ENCODE peak calls at places on chromosomes 16 and 17, in nine cellular contexts. J is transverse colon, W is GM23338, N is endothelial cell of umbilical vein, E is sigmoid colon, F is stomach, R is K562, S is HL-60, L is upper lobe of left lung. H is an unnamed sample.

GRCh38 chr16:74730049-74730683 is 29.5 kb upstream of the MLKL start:
- DNase-seq in J (peak; percentile 73), W (no peak), N (no peak), E (no peak), F (peak; percentile 87), R (no peak), S (no peak), L (no peak), H (peak; percentile 77)

GRCh38 chr16:369866-370436 is 387 bp downstream of the MRPL28 start:
- DNase-seq in J (no peak), W (peak; percentile 71), N (no peak), E (peak; percentile 68), F (peak; percentile 44), R (peak; percentile 52), S (no peak), L (no peak), H (no peak)

GRCh38 chr16:11278681-11279628 is 2.2 kb downstream of the PRM1 start:
- DNase-seq in J (no peak), W (no peak), N (no peak), E (no peak), F (no peak), R (no peak), S (no peak), L (no peak), H (no peak)

GRCh38 chr17:61139219-61139618 is 260.4 kb upstream of the TBX2 start:
- DNase-seq in J (peak; percentile 45), W (no peak), N (no peak), E (no peak), F (peak; percentile 43), R (no peak), S (peak; percentile 88), L (no peak), H (no peak)

GRCh38 chr16:31141489-31142108 is 6.1 kb upstream of the PRSS8 start:
- DNase-seq in J (no peak), W (no peak), N (no peak), E (peak; percentile 77), F (no peak), R (peak; percentile 38), S (peak; percentile 21), L (peak; percentile 74), H (peak; percentile 59)

GRCh38 chr16:50313596-50314483 is 47.5 kb downstream of the ADCY7 start:
- DNase-seq in J (no peak), W (no peak), N (peak; percentile 51), E (peak; percentile 76), F (peak; percentile 25), R (no peak), S (peak; percentile 94), L (peak; percentile 75), H (no peak)

GRCh38 chr16:46897471-46897870 is 13.3 kb downstream of the GPT2 start:
- DNase-seq in J (no peak), W (no peak), N (no peak), E (no peak), F (no peak), R (no peak), S (no peak), L (peak; percentile 58), H (no peak)

GRCh38 chr17:72338847-72339790 is 218.3 kb downstream of the SOX9 start:
- DNase-seq in J (peak; percentile 17), W (no peak), N (peak; percentile 41), E (no peak), F (no peak), R (no peak), S (no peak), L (no peak), H (peak; percentile 48)

GRCh38 chr16:261031-261691 is 14.6 kb downstream of the RGS11 start:
- DNase-seq in J (no peak), W (no peak), N (no peak), E (no peak), F (no peak), R (no peak), S (no peak), L (no peak), H (no peak)

GRCh38 chr17:60396412-60396811 is 4.5 kb upstream of the USP32 start:
- DNase-seq in J (no peak), W (no peak), N (no peak), E (no peak), F (no peak), R (no peak), S (no peak), L (no peak), H (no peak)

GRCh38 chr17:1995321-1996242 is 29.6 kb downstream of the RTN4RL1 start:
- DNase-seq in J (no peak), W (no peak), N (no peak), E (no peak), F (peak; percentile 50), R (no peak), S (no peak), L (no peak), H (no peak)

GRCh38 chr16:84600343-84601229 is 17.3 kb downstream of the COTL1 start:
- DNase-seq in J (no peak), W (no peak), N (peak; percentile 21), E (no peak), F (no peak), R (peak; percentile 71), S (peak; percentile 78), L (no peak), H (no peak)

GRCh38 chr17:2025220-2025621 is at the start of gene RTN4RL1:
- DNase-seq in J (peak; percentile 71), W (peak; percentile 72), N (no peak), E (peak; percentile 81), F (peak; percentile 66), R (peak; percentile 87), S (peak; percentile 31), L (peak; percentile 92), H (peak; percentile 72)

GRCh38 chr16:87057291-87057881 is 259.8 kb downstream of the C16orf95 start:
- DNase-seq in J (no peak), W (peak; percentile 71), N (no peak), E (peak; percentile 24), F (no peak), R (peak; percentile 46), S (no peak), L (no peak), H (no peak)

GRCh38 chr16:89934611-89935553 is 11.7 kb downstream of the TUBB3 start:
- DNase-seq in J (no peak), W (no peak), N (no peak), E (no peak), F (no peak), R (no peak), S (no peak), L (peak; percentile 80), H (no peak)

GRCh38 chr16:19844945-19845641 is 39.6 kb downstream of the GPRC5B start:
- DNase-seq in J (no peak), W (no peak), N (no peak), E (no peak), F (no peak), R (peak; percentile 35), S (no peak), L (no peak), H (no peak)

GRCh38 chr17:78005452-78006171 is 47.1 kb downstream of the TNRC6C start:
- DNase-seq in J (no peak), W (no peak), N (no peak), E (no peak), F (no peak), R (no peak), S (no peak), L (no peak), H (no peak)

DNA sequence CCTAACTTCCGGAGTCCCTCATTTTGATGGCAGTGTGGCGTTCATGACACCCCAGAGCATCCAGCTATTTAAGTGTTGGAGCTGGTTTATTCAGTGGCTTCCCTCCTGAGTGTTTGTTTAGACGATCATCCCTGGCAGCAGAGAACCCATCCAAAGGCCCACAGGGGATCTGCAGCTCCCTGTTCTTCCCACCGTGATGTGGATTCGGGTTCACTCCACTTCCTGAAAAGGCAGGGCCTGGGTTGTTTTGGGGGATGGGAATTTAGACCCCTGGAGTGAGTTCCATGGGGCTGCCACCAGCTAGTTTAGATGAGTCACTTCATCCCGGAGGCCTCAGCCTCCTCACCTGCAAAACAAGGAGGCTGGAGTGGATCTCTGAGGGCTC is 2.3 kb downstream of the KSR1 start:
- DNase-seq in J (no peak), W (peak; percentile 59), N (no peak), E (no peak), F (no peak), R (no peak), S (no peak), L (no peak), H (no peak)
- H3K4me3 ChIP-seq in J (no peak overlapping the region), W (peak overlapping the region; percentile 96), N (peak overlapping the region; percentile 85), E (peak overlapping the region; percentile 90), F (peak overlapping the region; percentile 70), R (peak overlapping the region; percentile 88), S (no peak overlapping the region), L (no peak overlapping the region), H (no peak overlapping the region)

DNA sequence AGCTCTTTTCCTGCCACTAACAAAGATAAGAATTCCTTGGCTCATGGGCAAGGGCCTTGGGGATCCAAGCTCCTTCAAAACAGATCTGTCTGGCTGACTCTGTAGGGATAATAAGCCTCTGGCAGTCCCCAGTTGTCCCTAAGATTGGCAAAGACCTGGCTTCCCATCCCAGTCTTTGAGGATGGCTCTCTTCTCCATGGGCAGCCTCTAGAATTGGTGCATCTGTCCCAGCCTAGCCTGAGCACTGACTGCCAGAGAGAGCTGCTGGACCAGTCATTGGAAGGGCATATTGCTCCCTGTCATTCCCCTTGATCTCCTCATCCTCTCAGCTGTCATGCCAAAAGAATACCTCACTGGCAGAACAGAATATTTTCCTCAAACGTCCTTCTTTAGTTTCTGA is 13.2 kb upstream of the CUEDC1 start:
- DNase-seq in J (no peak), W (no peak), N (no peak), E (no peak), F (no peak), R (no peak), S (no peak), L (no peak), H (no peak)
- TF ChIP-seq POLR2AphosphoS5 in J (no peak), W (no peak), N (no peak), E (no peak), F (no peak), R (no peak), S (no peak), L (no peak), H (no peak)

GRCh38 chr16:58494981-58495860 is 4.7 kb upstream of the NDRG4 start:
- DNase-seq in J (peak; percentile 43), W (peak; percentile 99), N (peak; percentile 88), E (peak; percentile 83), F (peak; percentile 57), R (peak; percentile 92), S (peak; percentile 69), L (no peak), H (peak; percentile 68)
- H3K4me3 ChIP-seq in J (no peak overlapping the region), W (no peak overlapping the region), N (no peak overlapping the region), E (no peak overlapping the region), F (no peak overlapping the region), R (no peak overlapping the region), S (no peak overlapping the region), L (no peak overlapping the region), H (no peak overlapping the region)

DNA sequence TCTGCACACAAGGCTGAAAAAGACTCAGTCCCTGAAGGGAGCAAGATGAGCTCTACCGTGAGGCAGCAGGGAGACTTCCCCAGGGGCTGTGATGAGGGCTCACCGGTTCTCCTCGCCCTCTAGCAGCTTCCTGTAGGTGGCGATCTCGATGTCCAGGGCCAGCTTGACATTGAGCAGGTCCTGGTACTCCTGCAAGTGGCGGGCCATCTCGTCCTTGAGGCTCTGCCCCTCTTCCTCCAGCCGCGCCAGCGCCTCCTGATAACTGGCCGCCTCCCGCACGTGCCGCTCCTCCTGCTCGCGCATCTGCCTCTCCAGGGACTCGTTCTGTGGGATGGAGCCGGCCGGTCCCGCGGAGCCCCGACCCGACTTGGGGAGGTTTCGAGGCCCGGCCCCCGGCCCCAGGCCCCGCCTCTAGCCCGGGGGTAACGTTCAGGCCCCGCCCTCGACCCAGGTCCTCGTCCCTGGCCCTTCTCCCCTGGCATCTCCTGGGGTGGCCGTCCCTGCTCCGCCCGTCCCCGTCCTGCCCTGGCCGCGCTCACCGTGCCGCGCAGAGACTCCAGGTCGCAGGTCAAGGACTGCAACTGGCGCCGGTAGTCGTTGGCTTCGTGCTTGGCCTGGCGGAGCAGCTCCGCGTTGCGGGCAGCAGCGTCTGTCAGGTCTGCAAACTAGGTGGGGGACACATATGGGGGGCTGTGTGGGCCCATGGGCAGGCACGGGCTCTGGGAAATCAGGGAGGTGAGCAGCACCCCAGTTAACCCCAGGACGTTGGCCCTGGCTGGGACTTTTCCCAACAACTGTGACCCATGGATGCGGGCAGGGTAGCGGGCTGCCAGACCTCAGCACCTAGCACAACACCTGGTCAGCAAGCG is 3.9 kb downstream of the GFAP start:
- DNase-seq in J (peak; percentile 72), W (peak; percentile 93), N (peak; percentile 36), E (peak; percentile 84), F (peak; percentile 73), R (peak; percentile 81), S (peak; percentile 69), L (peak; percentile 88), H (no peak)
- TF ChIP-seq POLR2AphosphoS5 in J (no peak), W (peak; percentile 28), N (no peak), E (peak; percentile 68), F (no peak), R (no peak), S (no peak), L (no peak), H (no peak)

H was measured in breast epithelium.